ENCODE peak calls at places on chromosomes 7 and 10, in eight cellular contexts. Z is DND-41, T is PC-3, X is fibroblast of lung, F is GM23248, J is astrocyte, E is mammary epithelial cell, I is OCI-LY7. Q is an unnamed sample.
A peak's percentile ranks its signal among the peaks of the same experiment; 100 is the strongest.

GRCh38 chr7:120792091-120792860 is 65.7 kb downstream of the TSPAN12 start:
- DNase-seq in Z (peak; percentile 66), T (peak; percentile 72), X (peak; percentile 72), F (peak; percentile 79), J (peak; percentile 39), E (peak; percentile 40), I (peak; percentile 62), Q (no peak)

GRCh38 chr7:3120513-3120912 is 76.8 kb upstream of the CARD11 start:
- DNase-seq in Z (no peak), T (no peak), X (no peak), F (no peak), J (no peak), E (no peak), I (peak; percentile 4), Q (no peak)

GRCh38 chr10:5603848-5604170 is 62.6 kb downstream of the ASB13 start:
- DNase-seq in Z (no peak), T (no peak), X (no peak), F (no peak), J (no peak), E (no peak), I (no peak), Q (no peak)

GRCh38 chr7:143345428-143345900 is 17.0 kb downstream of the FAM131B start:
- DNase-seq in Z (no peak), T (no peak), X (peak; percentile 49), F (peak; percentile 52), J (peak; percentile 23), E (peak; percentile 19), I (no peak), Q (peak; percentile 71)

GRCh38 chr7:79142706-79143105 is 310.8 kb downstream of the MAGI2 start:
- DNase-seq in Z (no peak), T (no peak), X (no peak), F (no peak), J (no peak), E (no peak), I (no peak), Q (no peak)

GRCh38 chr10:70379581-70380176 is 2.7 kb downstream of the LRRC20 start:
- DNase-seq in Z (peak; percentile 29), T (peak; percentile 83), X (peak; percentile 26), F (no peak), J (no peak), E (no peak), I (no peak), Q (no peak)

GRCh38 chr10:95266674-95267095 is 24.1 kb downstream of the PDLIM1 start:
- DNase-seq in Z (no peak), T (peak; percentile 55), X (peak; percentile 57), F (peak; percentile 94), J (peak; percentile 96), E (peak; percentile 97), I (peak; percentile 23), Q (no peak)

GRCh38 chr7:129835436-129836020 is 117.2 kb downstream of the UBE2H start:
- DNase-seq in Z (no peak), T (no peak), X (no peak), F (no peak), J (no peak), E (no peak), I (no peak), Q (no peak)

GRCh38 chr7:146126767-146127509 is 10.3 kb downstream of the CNTNAP2 start:
- DNase-seq in Z (no peak), T (no peak), X (no peak), F (no peak), J (no peak), E (no peak), I (peak; percentile 22), Q (no peak)

GRCh38 chr7:188727-189500 is 3.5 kb upstream of the FAM20C start:
- DNase-seq in Z (no peak), T (no peak), X (no peak), F (no peak), J (no peak), E (no peak), I (no peak), Q (peak; percentile 4)

GRCh38 chr10:86300931-86301330 is 65.7 kb downstream of the GRID1 start:
- DNase-seq in Z (no peak), T (no peak), X (no peak), F (no peak), J (no peak), E (no peak), I (no peak), Q (no peak)

GRCh38 chr7:44963526-44964290 is 15.1 kb downstream of the MYO1G start:
- DNase-seq in Z (no peak), T (no peak), X (no peak), F (no peak), J (no peak), E (no peak), I (no peak), Q (no peak)

GRCh38 chr10:124693801-124694416 is 50.3 kb downstream of the FAM53B start:
- DNase-seq in Z (no peak), T (no peak), X (no peak), F (no peak), J (no peak), E (no peak), I (no peak), Q (no peak)

GRCh38 chr10:74177140-74177677 is 26.2 kb downstream of the ADK start:
- DNase-seq in Z (peak; percentile 29), T (peak; percentile 98), X (peak; percentile 12), F (peak; percentile 86), J (no peak), E (peak; percentile 68), I (peak; percentile 43), Q (peak; percentile 70)

GRCh38 chr10:6089334-6090219 is 743 bp downstream of the RBM17 start:
- DNase-seq in Z (peak; percentile 48), T (peak; percentile 23), X (no peak), F (peak; percentile 64), J (peak; percentile 42), E (peak; percentile 61), I (peak; percentile 61), Q (peak; percentile 39)

GRCh38 chr10:132311338-132311939 is 3.7 kb upstream of the STK32C start:
- DNase-seq in Z (no peak), T (no peak), X (no peak), F (no peak), J (no peak), E (no peak), I (no peak), Q (no peak)

GRCh38 chr7:9600974-9601373 is 1167.6 kb downstream of the NXPH1 start:
- DNase-seq in Z (no peak), T (peak; percentile 6), X (no peak), F (no peak), J (no peak), E (no peak), I (no peak), Q (no peak)
- H3K4me3 ChIP-seq in Z (no peak overlapping the region), T (no peak overlapping the region), X (no peak overlapping the region), F (no peak overlapping the region), J (no peak overlapping the region), E (no peak overlapping the region), I (no peak overlapping the region), Q (no peak overlapping the region)

GRCh38 chr10:14645239-14645960 is 129.3 kb downstream of the FAM107B start:
- DNase-seq in Z (no peak), T (no peak), X (no peak), F (no peak), J (no peak), E (no peak), I (peak; percentile 82), Q (no peak)
- H2AFZ ChIP-seq in Z (no peak overlapping the region), T (no peak overlapping the region), X (no peak overlapping the region), F (no peak overlapping the region), J (no peak overlapping the region), E (no peak overlapping the region), I (peak overlapping the region; percentile 81), Q (no peak overlapping the region)

DNA sequence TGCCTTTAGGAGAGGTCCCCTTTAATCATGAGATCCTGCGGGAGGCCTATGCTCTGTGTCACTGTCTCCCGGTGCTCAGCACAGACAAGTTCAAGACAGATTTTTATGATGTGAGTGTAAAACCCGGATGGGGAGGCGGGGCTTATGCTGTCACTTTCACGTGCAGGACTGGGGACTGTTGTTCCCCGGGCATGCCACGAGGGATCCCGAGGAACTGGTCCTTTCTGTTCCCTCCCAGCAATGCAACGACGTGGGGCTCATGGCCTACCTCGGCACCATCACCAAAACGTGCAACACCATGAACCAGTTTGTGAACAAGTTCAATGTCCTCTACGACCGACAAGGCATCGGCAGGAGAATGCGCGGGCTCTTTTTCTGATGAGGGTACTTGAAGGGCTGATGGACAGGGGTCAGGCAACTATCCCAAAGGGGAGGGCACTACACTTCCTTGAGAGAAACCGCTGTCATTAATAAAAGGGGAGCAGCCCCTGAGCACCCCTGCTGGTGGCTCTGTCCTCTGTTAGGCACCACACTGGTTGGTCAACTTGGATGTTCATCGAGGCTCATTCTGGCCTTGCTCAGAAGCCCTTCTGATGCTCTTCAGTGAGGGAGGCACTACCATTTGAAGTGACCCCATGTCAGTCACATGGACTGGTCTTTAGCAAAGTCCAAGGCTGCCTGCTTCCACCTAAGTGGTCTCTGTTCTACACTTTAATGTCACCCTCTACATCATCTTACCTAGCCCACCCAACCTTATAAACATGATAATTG is 2.8 kb downstream of the COPS6 start:
- DNase-seq in Z (peak; percentile 41), T (no peak), X (no peak), F (peak; percentile 47), J (no peak), E (peak; percentile 25), I (peak; percentile 36), Q (peak; percentile 41)
- H3K36me3 ChIP-seq in Z (peaks cover 64% of the 10 kb centered on the region), T (peaks cover 51% of the 10 kb centered on the region), X (peaks cover 46% of the 10 kb centered on the region), F (peaks cover 30% of the 10 kb centered on the region), J (peaks cover 57% of the 10 kb centered on the region), E (peaks cover 46% of the 10 kb centered on the region), I (peaks cover 64% of the 10 kb centered on the region), Q (peaks cover 20% of the 10 kb centered on the region)

DNA sequence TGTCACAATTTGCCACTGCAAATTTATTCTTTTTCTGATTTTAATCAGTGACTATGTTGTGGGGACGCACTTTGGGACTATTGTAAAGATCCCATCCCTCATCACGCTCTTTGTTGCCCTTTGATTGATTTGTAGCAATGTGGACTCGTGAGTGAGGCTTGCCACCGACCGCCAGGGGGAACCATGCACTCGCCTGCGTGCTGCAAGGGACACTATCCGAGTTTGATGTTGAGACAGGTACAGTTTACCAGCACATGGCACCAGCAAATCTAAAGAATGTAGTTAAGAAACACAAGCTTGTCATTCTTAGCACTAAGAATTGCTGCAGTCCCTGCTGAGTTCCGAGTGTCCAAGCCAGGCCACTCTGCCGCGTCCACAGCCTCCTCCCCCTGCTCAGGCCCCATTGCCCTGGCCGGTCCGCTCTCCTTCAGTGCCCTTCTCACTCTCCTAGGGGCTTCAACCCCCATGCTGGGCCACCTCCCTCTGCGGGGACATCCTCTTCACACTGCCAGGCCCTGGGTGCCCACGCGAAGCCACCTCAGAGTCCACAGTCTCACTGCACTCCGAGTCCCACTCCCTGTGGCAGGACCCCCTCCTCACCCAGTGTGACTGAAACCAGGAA is 2.0 kb upstream of the SFTPA2 start:
- DNase-seq in Z (peak; percentile 51), T (no peak), X (peak; percentile 56), F (peak; percentile 74), J (peak; percentile 26), E (peak; percentile 27), I (peak; percentile 82), Q (peak; percentile 59)
- H3K4me3 ChIP-seq in Z (no peak overlapping the region), T (no peak overlapping the region), X (no peak overlapping the region), F (no peak overlapping the region), J (no peak overlapping the region), E (no peak overlapping the region), I (no peak overlapping the region), Q (no peak overlapping the region)

GRCh38 chr10:92689663-92690210 is at the start of gene HHEX:
- DNase-seq in Z (peak; percentile 50), T (peak; percentile 78), X (peak; percentile 73), F (peak; percentile 58), J (peak; percentile 58), E (peak; percentile 50), I (peak; percentile 74), Q (peak; percentile 48)
- H2AFZ ChIP-seq in Z (peak within 1 kb of the TSS; percentile 70), T (peak within 1 kb of the TSS; percentile 99), X (peak within 1 kb of the TSS; percentile 71), F (peak within 1 kb of the TSS; percentile 67), J (peak within 1 kb of the TSS; percentile 85), E (peak within 1 kb of the TSS; percentile 93), I (peak within 1 kb of the TSS; percentile 18), Q (peak within 1 kb of the TSS; percentile 97)

GRCh38 chr7:158650821-158651225 is 53.8 kb downstream of the NCAPG2 start:
- DNase-seq in Z (no peak), T (peak; percentile 57), X (peak; percentile 35), F (peak; percentile 92), J (peak; percentile 81), E (no peak), I (no peak), Q (no peak)
- H3K36me3 ChIP-seq in Z (peaks cover 97% of the 10 kb centered on the region), T (peaks cover 40% of the 10 kb centered on the region), X (peaks cover 9% of the 10 kb centered on the region), F (peaks cover 4% of the 10 kb centered on the region), J (peaks cover 5% of the 10 kb centered on the region), E (peaks cover 9% of the 10 kb centered on the region), I (peaks cover 99% of the 10 kb centered on the region), Q (peaks cover 12% of the 10 kb centered on the region)